ENCODE peak calls at places on chromosomes 16 and 17, in ten cellular contexts. D, I, Y, Q, F, J, X, B, E and W are unnamed samples.

GRCh38 chr16:77723108-77723514 is 797 bp downstream of the NUDT7 start:
- DNase-seq in E (no peak), F (peak; percentile 23), D (no peak), Q (no peak), X (no peak), I (peak; percentile 58), J (no peak), Y (no peak), B (no peak), W (no peak)

GRCh38 chr17:75996665-75997590 is 3.7 kb upstream of the CDK3 start:
- DNase-seq in Q (peak; percentile 85), Y (peak; percentile 31), E (no peak), J (no peak), B (peak; percentile 78), F (peak; percentile 65), I (peak; percentile 88), X (no peak), D (peak; percentile 65), W (no peak)

GRCh38 chr16:85281181-85281580 is 168.9 kb upstream of the CIBAR2 start:
- DNase-seq in D (no peak), I (no peak), F (no peak), E (no peak), B (no peak), X (no peak), Y (no peak), J (no peak), Q (no peak), W (no peak)

GRCh38 chr17:44829558-44830358 is at the start of gene GJC1:
- DNase-seq in I (peak; percentile 56), Y (peak; percentile 40), J (no peak), B (no peak), E (peak; percentile 48), Q (peak; percentile 69), F (peak; percentile 29), D (no peak), X (no peak), W (no peak)

GRCh38 chr17:17119106-17119505 is 76.8 kb downstream of the MPRIP start:
- DNase-seq in B (no peak), F (no peak), I (peak; percentile 71), D (no peak), Q (no peak), Y (no peak), X (no peak), J (no peak), E (no peak), W (no peak)

GRCh38 chr16:50751528-50751927 is 9.6 kb downstream of the CYLD start:
- DNase-seq in I (no peak), X (no peak), F (no peak), D (no peak), Q (no peak), J (no peak), E (no peak), Y (no peak), B (no peak), W (no peak)

GRCh38 chr16:8655184-8655717 is 19.2 kb upstream of the ABAT start:
- DNase-seq in J (no peak), E (peak; percentile 17), F (peak; percentile 66), D (no peak), I (no peak), X (no peak), B (no peak), Y (peak; percentile 61), Q (no peak), W (no peak)

GRCh38 chr16:23124315-23124714 is 24.9 kb downstream of the USP31 start:
- DNase-seq in D (no peak), X (no peak), E (peak; percentile 52), F (peak; percentile 84), Y (peak; percentile 71), J (no peak), Q (no peak), I (no peak), B (no peak), W (no peak)

GRCh38 chr17:9240659-9241370 is 219.5 kb downstream of the NTN1 start:
- DNase-seq in I (peak; percentile 64), Y (peak; percentile 75), Q (no peak), F (no peak), X (no peak), D (peak; percentile 78), J (no peak), B (peak; percentile 77), E (peak; percentile 36), W (no peak)

GRCh38 chr16:2194852-2195315 is 1.5 kb downstream of the CASKIN1 start:
- DNase-seq in D (no peak), X (peak; percentile 54), B (peak; percentile 56), F (peak; percentile 70), I (no peak), E (peak; percentile 82), J (no peak), Q (no peak), Y (peak; percentile 48), W (no peak)

GRCh38 chr16:47019563-47019962 is 46.1 kb upstream of the DNAJA2 start:
- DNase-seq in E (peak; percentile 21), D (no peak), I (no peak), X (no peak), J (no peak), Q (no peak), F (peak; percentile 15), B (no peak), Y (peak; percentile 52), W (no peak)

GRCh38 chr17:68346448-68346847 is 55.2 kb downstream of the ARSG start:
- DNase-seq in Q (peak; percentile 70), I (peak; percentile 70), Y (peak; percentile 82), F (no peak), D (no peak), J (no peak), E (no peak), X (peak; percentile 56), B (no peak), W (no peak)

GRCh38 chr16:17084134-17084533 is 386.6 kb downstream of the XYLT1 start:
- DNase-seq in X (no peak), I (no peak), B (no peak), Q (no peak), Y (no peak), D (no peak), E (no peak), F (no peak), J (no peak), W (no peak)

GRCh38 chr16:85916141-85916890 is 17.4 kb downstream of the IRF8 start:
- DNase-seq in X (no peak), Y (peak; percentile 15), D (no peak), J (no peak), E (no peak), B (no peak), Q (peak; percentile 90), F (peak; percentile 36), I (peak; percentile 93), W (no peak)

GRCh38 chr17:51165680-51166197 is 472 bp upstream of the NME2 start:
- DNase-seq in X (no peak), I (no peak), B (no peak), D (no peak), F (no peak), J (no peak), Y (no peak), Q (no peak), E (no peak), W (peak; percentile 64)

DNA sequence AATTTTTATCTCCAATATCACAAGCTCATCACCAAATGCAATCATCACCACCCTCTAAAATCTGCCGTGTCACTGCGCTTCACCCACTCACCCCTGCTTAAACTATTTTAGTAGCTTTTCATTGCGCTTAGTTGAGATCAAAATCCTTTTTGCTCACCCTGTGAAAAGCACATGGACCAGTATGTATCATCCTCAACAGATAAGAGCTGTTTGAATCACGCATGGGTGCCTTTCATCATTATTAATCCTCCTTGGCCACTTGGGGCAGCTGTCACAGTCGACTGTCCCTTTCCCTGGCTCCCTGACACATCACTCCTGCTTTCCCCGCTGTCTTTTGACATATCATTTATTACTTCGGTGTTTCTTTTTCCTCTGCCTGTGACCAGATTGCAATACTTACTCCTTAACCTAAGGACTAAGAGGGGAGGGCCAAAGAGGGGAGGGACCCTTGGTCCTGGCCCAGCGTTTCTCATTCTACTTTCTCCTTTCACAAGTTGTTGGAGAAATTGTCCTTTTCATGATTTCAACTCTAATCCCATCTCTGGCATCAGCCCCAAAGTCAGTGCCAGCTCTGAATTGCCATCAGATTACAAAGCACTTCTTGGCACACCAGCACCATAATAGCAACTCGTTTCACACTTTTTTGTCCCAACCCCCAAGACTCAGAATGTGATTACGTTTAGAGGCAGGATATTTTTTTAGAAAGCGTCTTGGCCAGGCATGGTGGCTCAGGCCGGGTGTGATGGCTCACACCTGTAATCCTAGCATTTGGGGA is 8.6 kb upstream of the KDM6B start:
- DNase-seq in Y (peak; percentile 57), B (no peak), E (peak; percentile 47), I (no peak), X (no peak), J (no peak), F (no peak), Q (no peak), D (no peak), W (no peak)
- TF ChIP-seq CTCF in Y (peak; percentile 42), B (no peak), E (no peak), I (no peak), X (no peak), J (no peak), F (no peak), Q (peak; percentile 9), D (no peak), W (peak; percentile 19)

GRCh38 chr16:67028555-67029248 is at the start of gene CBFB:
- DNase-seq in E (peak; percentile 95), Q (peak; percentile 96), X (peak; percentile 91), Y (peak; percentile 96), I (peak; percentile 95), J (peak; percentile 77), B (peak; percentile 86), F (peak; percentile 87), D (peak; percentile 85), W (peak; percentile 92)
- TF ChIP-seq CTCF in E (no peak), Q (peak; percentile 17), X (peak; percentile 16), Y (no peak), I (peak; percentile 18), J (no peak), B (no peak), F (no peak), D (no peak), W (no peak)

DNA sequence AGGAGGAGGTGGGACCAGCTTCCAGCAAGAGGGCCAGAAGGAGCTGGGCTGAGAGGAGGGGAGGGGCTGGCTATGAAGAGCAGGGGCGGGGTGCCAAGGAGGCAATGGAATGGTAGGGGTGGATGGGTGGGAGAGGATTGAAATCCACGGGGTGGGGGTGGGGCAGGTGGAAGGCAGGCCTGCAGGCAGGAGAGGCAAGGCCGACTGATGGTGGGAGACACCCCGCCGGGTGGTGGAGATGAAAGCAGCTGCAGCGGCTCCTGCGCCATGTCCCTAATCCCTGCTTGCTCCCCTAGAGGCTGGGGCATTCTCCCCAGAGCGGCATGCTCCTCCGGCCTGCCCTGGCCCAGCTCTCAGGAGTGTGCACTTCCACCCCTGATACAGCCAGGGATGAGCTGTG is 27.8 kb upstream of the TAC4 start:
- DNase-seq in D (no peak), F (no peak), Q (no peak), Y (no peak), E (no peak), I (no peak), J (no peak), B (no peak), X (no peak), W (no peak)
- TF ChIP-seq CTCF in D (no peak), F (no peak), Q (no peak), Y (no peak), E (no peak), I (no peak), J (no peak), B (no peak), X (no peak), W (no peak)

GRCh38 chr17:80284631-80285030 is 24.0 kb downstream of the RNF213 start:
- DNase-seq in J (no peak), D (no peak), I (peak; percentile 31), Q (no peak), E (peak; percentile 46), F (no peak), B (no peak), X (no peak), Y (peak; percentile 47), W (no peak)
- TF ChIP-seq CTCF in J (no peak), D (no peak), I (no peak), Q (no peak), E (no peak), F (no peak), B (no peak), X (no peak), Y (peak; percentile 43), W (no peak)